ENCODE peak calls at places on chromosomes 2 and 18, in seven cellular contexts. E is pancreas, N is RWPE1, J is prostate gland, W is upper lobe of right lung, K is uterus, P is ovary. V is an unnamed sample.
A peak's percentile ranks its signal among the peaks of the same experiment; 100 is the strongest.

GRCh38 chr18:37701967-37702366 is 136.4 kb upstream of the CELF4 start:
- DNase-seq in J (no peak), E (no peak), P (no peak), K (no peak), W (no peak), N (no peak), V (no peak)

GRCh38 chr2:222945887-222946286 is 85.1 kb downstream of the ACSL3 start:
- DNase-seq in P (no peak), J (no peak), W (no peak), K (no peak), N (no peak), E (no peak), V (no peak)

GRCh38 chr2:17879137-17879912 is 858 bp downstream of the KCNS3 start:
- DNase-seq in K (peak; percentile 36), E (peak; percentile 76), J (peak; percentile 68), W (peak; percentile 87), N (peak; percentile 59), P (no peak), V (peak; percentile 42)

GRCh38 chr18:69617888-69618287 is 217.2 kb downstream of the DOK6 start:
- DNase-seq in J (no peak), P (no peak), E (no peak), K (no peak), N (no peak), W (no peak), V (no peak)

GRCh38 chr18:55504808-55505207 is 83.2 kb downstream of the TCF4 start:
- DNase-seq in W (no peak), P (no peak), N (no peak), K (no peak), E (no peak), J (no peak), V (no peak)

GRCh38 chr2:40367652-40368051 is 84.2 kb downstream of the SLC8A1 start:
- DNase-seq in N (no peak), J (no peak), E (no peak), K (no peak), P (no peak), W (no peak), V (no peak)

GRCh38 chr2:239293450-239294430 is 107.1 kb downstream of the HDAC4 start:
- DNase-seq in P (no peak), N (no peak), E (no peak), W (peak; percentile 57), J (no peak), K (no peak), V (peak; percentile 33)

GRCh38 chr2:2662037-2662846 is 331.2 kb upstream of the MYT1L start:
- DNase-seq in E (no peak), J (peak; percentile 74), K (no peak), W (no peak), N (no peak), P (no peak), V (no peak)

GRCh38 chr2:234178309-234179030 is 128.0 kb downstream of the SPP2 start:
- DNase-seq in W (peak; percentile 69), J (no peak), N (no peak), E (no peak), K (no peak), P (no peak), V (no peak)

GRCh38 chr2:54259413-54260240 is 3.6 kb upstream of the TSPYL6 start:
- DNase-seq in W (no peak), K (no peak), E (no peak), P (no peak), N (no peak), J (no peak), V (no peak)

GRCh38 chr18:3279201-3280185 is 17.6 kb downstream of the MYL12B start:
- DNase-seq in P (no peak), K (no peak), J (no peak), N (no peak), W (no peak), E (no peak), V (no peak)

GRCh38 chr2:134736167-134736885 is 17.5 kb upstream of the TMEM163 start:
- DNase-seq in W (no peak), N (peak; percentile 69), K (no peak), J (no peak), P (no peak), E (no peak), V (no peak)

GRCh38 chr2:23541453-23542334 is 156.7 kb downstream of the KLHL29 start:
- DNase-seq in E (no peak), W (no peak), P (no peak), N (no peak), J (no peak), K (peak; percentile 77), V (no peak)

GRCh38 chr2:61167587-61167986 is 5.6 kb downstream of the C2orf74 start:
- DNase-seq in P (no peak), K (no peak), J (no peak), W (no peak), N (no peak), E (no peak), V (no peak)

GRCh38 chr2:132438650-132439030 is 22.0 kb downstream of the GPR39 start:
- DNase-seq in E (no peak), P (no peak), W (no peak), N (peak; percentile 94), J (no peak), K (no peak), V (no peak)

GRCh38 chr2:238974061-238974460 is 126.2 kb downstream of the TWIST2 start:
- DNase-seq in N (peak; percentile 30), W (no peak), E (no peak), P (no peak), J (no peak), K (no peak), V (no peak)

GRCh38 chr2:232551289-232551688 is 800 bp downstream of the EIF4E2 start:
- DNase-seq in J (no peak), K (no peak), W (no peak), E (no peak), N (no peak), P (no peak), V (no peak)

GRCh38 chr2:232551776-232552175 is 1.3 kb downstream of the EIF4E2 start:
- DNase-seq in K (no peak), E (no peak), P (no peak), W (no peak), J (no peak), N (no peak), V (no peak)

GRCh38 chr2:232549655-232550350 is 554 bp downstream of the TIGD1 start:
- DNase-seq in P (no peak), E (no peak), K (no peak), J (no peak), N (no peak), W (no peak), V (no peak)

GRCh38 chr2:232547991-232548390 is 2.4 kb downstream of the TIGD1 start:
- DNase-seq in N (no peak), W (no peak), J (no peak), E (no peak), P (no peak), K (no peak), V (no peak)

GRCh38 chr2:232550351-232551261 is at the start of the genes EIF4E2 and TIGD1:
- DNase-seq in J (peak; percentile 91), N (peak; percentile 97), K (peak; percentile 87), W (peak; percentile 98), P (peak; percentile 90), E (peak; percentile 94), V (peak; percentile 89)
- TF ChIP-seq CTCF in J (peak; percentile 29), N (no peak), K (peak; percentile 32), W (peak; percentile 40), P (peak; percentile 51), E (no peak), V (peak; percentile 42)

DNA sequence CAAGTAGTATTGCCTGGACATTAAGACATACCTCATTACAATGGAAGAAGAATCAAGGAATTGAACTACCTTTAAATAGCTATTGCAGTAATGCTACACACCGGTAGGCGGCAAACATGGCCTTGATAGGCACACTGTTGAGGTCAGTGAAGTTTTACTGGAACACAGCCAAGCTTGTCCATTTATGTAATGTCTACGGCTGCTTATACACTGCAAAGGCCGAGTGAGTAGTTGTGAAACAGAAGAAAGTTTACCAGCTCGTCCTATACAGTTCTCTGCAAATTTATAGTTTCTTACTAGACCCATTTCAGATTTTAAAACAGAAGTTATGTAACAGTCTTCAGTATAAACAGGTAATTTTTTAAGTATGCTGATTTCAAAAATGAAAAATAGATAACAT is 38.8 kb downstream of the PPP4R1 start:
- DNase-seq in E (peak; percentile 88), K (peak; percentile 81), W (peak; percentile 64), N (peak; percentile 72), P (peak; percentile 60), J (peak; percentile 88), V (peak; percentile 76)
- TF ChIP-seq CTCF in E (peak; percentile 65), K (peak; percentile 85), W (peak; percentile 91), N (peak; percentile 95), P (peak; percentile 84), J (peak; percentile 71), V (peak; percentile 83)

DNA sequence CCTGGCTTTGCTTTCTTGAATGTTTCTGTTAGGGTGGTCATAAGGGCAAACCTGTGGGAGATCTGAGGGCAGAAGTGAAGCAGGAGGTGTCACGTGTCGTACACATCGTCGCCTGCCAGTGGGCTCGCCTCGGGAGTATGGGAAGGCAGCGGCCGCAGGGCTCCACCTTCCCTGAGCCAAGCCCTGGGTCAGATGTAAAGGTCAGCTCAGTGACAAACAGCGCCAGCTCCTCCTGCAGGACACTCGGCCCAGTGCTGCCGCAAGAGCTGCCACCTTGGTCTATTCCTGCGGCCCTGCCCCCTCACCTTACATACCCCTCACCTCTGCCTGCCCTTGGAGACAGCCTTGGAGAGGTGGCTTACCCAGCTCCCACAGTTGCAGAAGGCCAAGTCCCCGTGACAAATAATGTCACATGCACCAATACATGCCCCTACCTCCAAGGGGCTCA is 64.2 kb downstream of the PSMG2 start:
- DNase-seq in E (no peak), J (no peak), W (no peak), P (no peak), N (no peak), K (no peak), V (no peak)
- TF ChIP-seq CTCF in E (no peak), J (no peak), W (no peak), P (no peak), N (no peak), K (no peak), V (no peak)

GRCh38 chr18:78658531-78658930 is 321.1 kb upstream of the SALL3 start:
- DNase-seq in J (no peak), P (no peak), E (no peak), W (no peak), N (no peak), K (no peak), V (no peak)

GRCh38 chr18:78659057-78659456 is 320.6 kb upstream of the SALL3 start:
- DNase-seq in K (no peak), W (no peak), P (no peak), J (no peak), N (no peak), E (no peak), V (no peak)

GRCh38 chr18:78661316-78661715 is 318.3 kb upstream of the SALL3 start:
- DNase-seq in J (no peak), E (no peak), K (no peak), W (no peak), N (no peak), P (no peak), V (no peak)

GRCh38 chr18:78660311-78660710 is 319.3 kb upstream of the SALL3 start:
- DNase-seq in E (no peak), N (no peak), K (no peak), J (no peak), W (no peak), P (no peak), V (no peak)

DNA sequence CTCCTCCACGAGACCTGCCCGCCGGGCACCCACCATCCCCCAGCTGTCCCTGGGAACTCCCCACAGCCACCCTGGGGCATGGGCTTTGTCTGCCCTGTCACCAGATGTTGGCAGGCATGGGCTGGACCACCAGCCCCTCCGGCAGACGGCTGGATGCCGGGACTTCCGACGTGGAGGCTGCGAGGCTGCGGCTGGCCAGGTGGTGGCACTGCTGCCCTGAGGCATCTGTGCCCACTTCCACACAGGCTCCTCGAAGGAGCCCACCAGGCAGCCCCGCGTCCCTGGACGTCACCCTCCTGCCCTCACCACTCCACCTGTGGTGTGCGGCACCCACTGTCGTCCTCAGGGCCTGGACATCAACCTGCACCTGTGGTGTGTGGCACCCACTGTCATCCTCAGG is 319.9 kb upstream of the SALL3 start:
- DNase-seq in P (no peak), K (no peak), N (no peak), J (peak; percentile 27), E (no peak), W (no peak), V (no peak)
- TF ChIP-seq CTCF in P (no peak), K (no peak), N (no peak), J (peak; percentile 66), E (peak; percentile 56), W (peak; percentile 42), V (peak; percentile 12)